ENCODE peak calls at places on chromosome X, in five cellular contexts. One of them, this sample, is unnamed.

GRCh38 chrX:137033774-137034507 is at the start of gene GPR101:
- DNase-seq in T-helper 1 cell: no peak
- DNase-seq in psoas muscle: no peak
- DNase-seq in dorsolateral prefrontal cortex: no peak
- DNase-seq in upper lobe of right lung: no peak
- DNase-seq in this sample: no peak

GRCh38 chrX:57367649-57368048 is 81.1 kb downstream of the FAAH2 start:
- DNase-seq in T-helper 1 cell: no peak
- DNase-seq in psoas muscle: no peak
- DNase-seq in dorsolateral prefrontal cortex: no peak
- DNase-seq in upper lobe of right lung: no peak
- DNase-seq in this sample: no peak

GRCh38 chrX:154019061-154019621 is 561 bp downstream of the IRAK1 start:
- DNase-seq in T-helper 1 cell: peak; percentile 12
- DNase-seq in psoas muscle: no peak
- DNase-seq in dorsolateral prefrontal cortex: no peak
- DNase-seq in upper lobe of right lung: peak; percentile 66
- DNase-seq in this sample: no peak

GRCh38 chrX:115630204-115630603 is 69.2 kb downstream of the PLS3 start:
- DNase-seq in T-helper 1 cell: no peak
- DNase-seq in psoas muscle: no peak
- DNase-seq in dorsolateral prefrontal cortex: no peak
- DNase-seq in upper lobe of right lung: no peak
- DNase-seq in this sample: no peak

GRCh38 chrX:152632445-152633097 is 5.1 kb upstream of the GABRQ start:
- DNase-seq in T-helper 1 cell: no peak
- DNase-seq in psoas muscle: peak; percentile 27
- DNase-seq in dorsolateral prefrontal cortex: peak; percentile 45
- DNase-seq in upper lobe of right lung: no peak
- DNase-seq in this sample: peak; percentile 36

GRCh38 chrX:107674480-107675364 is 46.4 kb downstream of the PRPS1 start:
- DNase-seq in T-helper 1 cell: peak; percentile 40
- DNase-seq in psoas muscle: peak; percentile 72
- DNase-seq in dorsolateral prefrontal cortex: no peak
- DNase-seq in upper lobe of right lung: peak; percentile 69
- DNase-seq in this sample: no peak

GRCh38 chrX:41516995-41517660 is 70.0 kb downstream of the NYX start:
- DNase-seq in T-helper 1 cell: no peak
- DNase-seq in psoas muscle: no peak
- DNase-seq in dorsolateral prefrontal cortex: peak; percentile 42
- DNase-seq in upper lobe of right lung: no peak
- DNase-seq in this sample: no peak

GRCh38 chrX:108494416-108495095 is 54.9 kb downstream of the COL4A5 start:
- DNase-seq in T-helper 1 cell: no peak
- DNase-seq in psoas muscle: no peak
- DNase-seq in dorsolateral prefrontal cortex: no peak
- DNase-seq in upper lobe of right lung: no peak
- DNase-seq in this sample: no peak

GRCh38 chrX:41677661-41678060 is 11.1 kb upstream of the GPR34 start:
- DNase-seq in T-helper 1 cell: no peak
- DNase-seq in psoas muscle: no peak
- DNase-seq in dorsolateral prefrontal cortex: no peak
- DNase-seq in upper lobe of right lung: no peak
- DNase-seq in this sample: no peak

GRCh38 chrX:135416546-135416945 is 5.2 kb upstream of the SMIM10L2A start:
- DNase-seq in T-helper 1 cell: no peak
- DNase-seq in psoas muscle: no peak
- DNase-seq in dorsolateral prefrontal cortex: no peak
- DNase-seq in upper lobe of right lung: no peak
- DNase-seq in this sample: no peak

GRCh38 chrX:70386240-70386639 is 36.9 kb upstream of the GDPD2 start:
- DNase-seq in T-helper 1 cell: no peak
- DNase-seq in psoas muscle: no peak
- DNase-seq in dorsolateral prefrontal cortex: no peak
- DNase-seq in upper lobe of right lung: no peak
- DNase-seq in this sample: no peak

GRCh38 chrX:41502004-41502403 is 54.9 kb downstream of the NYX start:
- DNase-seq in T-helper 1 cell: no peak
- DNase-seq in psoas muscle: no peak
- DNase-seq in dorsolateral prefrontal cortex: no peak
- DNase-seq in upper lobe of right lung: no peak
- DNase-seq in this sample: no peak

GRCh38 chrX:65688403-65688881 is 21.0 kb downstream of the MSN start:
- DNase-seq in T-helper 1 cell: no peak
- DNase-seq in psoas muscle: no peak
- DNase-seq in dorsolateral prefrontal cortex: no peak
- DNase-seq in upper lobe of right lung: no peak
- DNase-seq in this sample: peak; percentile 64

GRCh38 chrX:40085086-40085551 is 12.6 kb downstream of the BCOR start:
- DNase-seq in T-helper 1 cell: no peak
- DNase-seq in psoas muscle: no peak
- DNase-seq in dorsolateral prefrontal cortex: no peak
- DNase-seq in upper lobe of right lung: no peak
- DNase-seq in this sample: no peak

GRCh38 chrX:110509778-110510510 is 151.3 kb downstream of the RTL9 start:
- DNase-seq in T-helper 1 cell: no peak
- DNase-seq in psoas muscle: no peak
- DNase-seq in dorsolateral prefrontal cortex: no peak
- DNase-seq in upper lobe of right lung: no peak
- DNase-seq in this sample: no peak

This sample was measured in HL-60.